ENCODE peak calls at places on chromosome 9, in five cellular contexts. One of them, this sample, is unnamed.

GRCh38 chr9:121827251-121827967 is 176.0 kb downstream of the DAB2IP start:
- DNase-seq in HuH-7: no peak
- DNase-seq in choroid plexus epithelial cell: no peak
- DNase-seq in GM03348: no peak
- DNase-seq in kidney epithelial cell: no peak
- DNase-seq in this sample: no peak

GRCh38 chr9:89455356-89455824 is 42.5 kb downstream of the SEMA4D start:
- DNase-seq in HuH-7: no peak
- DNase-seq in GM03348: no peak
- DNase-seq in choroid plexus epithelial cell: no peak
- DNase-seq in kidney epithelial cell: no peak
- DNase-seq in this sample: no peak

GRCh38 chr9:113930384-113930783 is 54.3 kb downstream of the ZNF618 start:
- DNase-seq in choroid plexus epithelial cell: peak
- DNase-seq in HuH-7: no peak
- DNase-seq in kidney epithelial cell: no peak
- DNase-seq in GM03348: no peak
- DNase-seq in this sample: no peak

GRCh38 chr9:34451135-34451534 is 7.2 kb downstream of the FAM219A start:
- DNase-seq in choroid plexus epithelial cell: no peak
- DNase-seq in HuH-7: no peak
- DNase-seq in GM03348: no peak
- DNase-seq in kidney epithelial cell: no peak
- DNase-seq in this sample: no peak

GRCh38 chr9:36400332-36401178 is 486 bp upstream of the RNF38 start:
- DNase-seq in kidney epithelial cell: no peak
- DNase-seq in choroid plexus epithelial cell: peak
- DNase-seq in HuH-7: peak
- DNase-seq in GM03348: peak
- DNase-seq in this sample: peak

GRCh38 chr9:130451509-130452388 is 7.0 kb downstream of the ASS1 start:
- DNase-seq in kidney epithelial cell: peak
- DNase-seq in GM03348: peak
- DNase-seq in choroid plexus epithelial cell: peak
- DNase-seq in HuH-7: peak
- DNase-seq in this sample: peak

GRCh38 chr9:88781500-88782391 is 209.5 kb upstream of the S1PR3 start:
- DNase-seq in HuH-7: peak
- DNase-seq in kidney epithelial cell: no peak
- DNase-seq in choroid plexus epithelial cell: peak
- DNase-seq in GM03348: no peak
- DNase-seq in this sample: no peak

GRCh38 chr9:109310486-109310901 is 10.4 kb downstream of the EPB41L4B start:
- DNase-seq in GM03348: peak
- DNase-seq in kidney epithelial cell: no peak
- DNase-seq in HuH-7: no peak
- DNase-seq in choroid plexus epithelial cell: no peak
- DNase-seq in this sample: peak

GRCh38 chr9:68760674-68761003 is 55.6 kb downstream of the PIP5K1B start:
- DNase-seq in HuH-7: no peak
- DNase-seq in GM03348: no peak
- DNase-seq in choroid plexus epithelial cell: no peak
- DNase-seq in kidney epithelial cell: no peak
- DNase-seq in this sample: no peak

GRCh38 chr9:19948021-19948420 is 159.2 kb upstream of the SLC24A2 start:
- DNase-seq in kidney epithelial cell: no peak
- DNase-seq in choroid plexus epithelial cell: no peak
- DNase-seq in HuH-7: no peak
- DNase-seq in GM03348: no peak
- DNase-seq in this sample: no peak

GRCh38 chr9:90774682-90775081 is 26.9 kb upstream of the SYK start:
- DNase-seq in kidney epithelial cell: no peak
- DNase-seq in choroid plexus epithelial cell: no peak
- DNase-seq in HuH-7: no peak
- DNase-seq in GM03348: no peak
- DNase-seq in this sample: no peak

GRCh38 chr9:6029581-6029980 is 14.2 kb upstream of the RANBP6 start:
- DNase-seq in kidney epithelial cell: no peak
- DNase-seq in HuH-7: no peak
- DNase-seq in GM03348: no peak
- DNase-seq in choroid plexus epithelial cell: no peak
- DNase-seq in this sample: no peak

GRCh38 chr9:132669636-132670358 is at the start of gene DDX31:
- DNase-seq in GM03348: peak
- DNase-seq in HuH-7: peak
- DNase-seq in kidney epithelial cell: no peak
- DNase-seq in choroid plexus epithelial cell: peak
- DNase-seq in this sample: peak

GRCh38 chr9:94650924-94651323 is 11.6 kb upstream of the FBP1 start:
- DNase-seq in HuH-7: no peak
- DNase-seq in kidney epithelial cell: no peak
- DNase-seq in choroid plexus epithelial cell: no peak
- DNase-seq in GM03348: no peak
- DNase-seq in this sample: no peak

GRCh38 chr9:133151041-133151440 is 12.7 kb downstream of the GBGT1 start:
- DNase-seq in choroid plexus epithelial cell: no peak
- DNase-seq in kidney epithelial cell: no peak
- DNase-seq in HuH-7: no peak
- DNase-seq in GM03348: no peak
- DNase-seq in this sample: no peak

GRCh38 chr9:126985870-126986498 is 71.4 kb downstream of the RALGPS1 start:
- DNase-seq in choroid plexus epithelial cell: peak
- DNase-seq in GM03348: peak
- DNase-seq in kidney epithelial cell: peak
- DNase-seq in HuH-7: no peak
- DNase-seq in this sample: peak

GRCh38 chr9:114167591-114168091 is 12.3 kb downstream of the COL27A1 start:
- DNase-seq in kidney epithelial cell: no peak
- DNase-seq in HuH-7: no peak
- DNase-seq in choroid plexus epithelial cell: no peak
- DNase-seq in GM03348: no peak
- DNase-seq in this sample: no peak

GRCh38 chr9:5549671-5550650 is 39.6 kb downstream of the PDCD1LG2 start:
- DNase-seq in kidney epithelial cell: no peak
- DNase-seq in choroid plexus epithelial cell: peak
- DNase-seq in HuH-7: no peak
- DNase-seq in GM03348: peak
- DNase-seq in this sample: peak

GRCh38 chr9:95082401-95083084 is 235.0 kb downstream of the FANCC start:
- DNase-seq in choroid plexus epithelial cell: no peak
- DNase-seq in kidney epithelial cell: no peak
- DNase-seq in HuH-7: no peak
- DNase-seq in GM03348: no peak
- DNase-seq in this sample: no peak

GRCh38 chr9:9920425-9920824 is 692.4 kb downstream of the PTPRD start:
- DNase-seq in GM03348: no peak
- DNase-seq in choroid plexus epithelial cell: peak
- DNase-seq in HuH-7: no peak
- DNase-seq in kidney epithelial cell: no peak
- DNase-seq in this sample: no peak

GRCh38 chr9:78273761-78274160 is 23.2 kb upstream of the PSAT1 start:
- DNase-seq in HuH-7: no peak
- DNase-seq in choroid plexus epithelial cell: peak
- DNase-seq in kidney epithelial cell: no peak
- DNase-seq in GM03348: no peak
- DNase-seq in this sample: no peak

GRCh38 chr9:129285382-129285781 is 107.3 kb upstream of the IER5L start:
- DNase-seq in HuH-7: no peak
- DNase-seq in kidney epithelial cell: no peak
- DNase-seq in GM03348: no peak
- DNase-seq in choroid plexus epithelial cell: no peak
- DNase-seq in this sample: no peak

GRCh38 chr9:121837113-121838010 is 185.9 kb downstream of the DAB2IP start:
- DNase-seq in GM03348: no peak
- DNase-seq in HuH-7: no peak
- DNase-seq in kidney epithelial cell: no peak
- DNase-seq in choroid plexus epithelial cell: peak
- DNase-seq in this sample: no peak

GRCh38 chr9:126399251-126399650 is 72.6 kb downstream of the MVB12B start:
- DNase-seq in choroid plexus epithelial cell: no peak
- DNase-seq in GM03348: peak
- DNase-seq in HuH-7: no peak
- DNase-seq in kidney epithelial cell: no peak
- DNase-seq in this sample: peak

GRCh38 chr9:96769989-96770388 is 7.9 kb downstream of the ZNF510 start:
- DNase-seq in HuH-7: no peak
- DNase-seq in choroid plexus epithelial cell: no peak
- DNase-seq in GM03348: no peak
- DNase-seq in kidney epithelial cell: no peak
- DNase-seq in this sample: no peak

GRCh38 chr9:26863074-26863473 is 29.5 kb downstream of the CAAP1 start:
- DNase-seq in GM03348: peak
- DNase-seq in kidney epithelial cell: no peak
- DNase-seq in choroid plexus epithelial cell: peak
- DNase-seq in HuH-7: no peak
- DNase-seq in this sample: no peak

GRCh38 chr9:135811796-135812195 is 95.5 kb downstream of the CAMSAP1 start:
- DNase-seq in GM03348: no peak
- DNase-seq in kidney epithelial cell: no peak
- DNase-seq in HuH-7: no peak
- DNase-seq in choroid plexus epithelial cell: peak
- DNase-seq in this sample: no peak

GRCh38 chr9:128568470-128569083 is 16.2 kb downstream of the SPTAN1 start:
- DNase-seq in HuH-7: no peak
- DNase-seq in kidney epithelial cell: no peak
- DNase-seq in choroid plexus epithelial cell: peak
- DNase-seq in GM03348: no peak
- DNase-seq in this sample: no peak

GRCh38 chr9:94005272-94005901 is 50.2 kb upstream of the BARX1 start:
- DNase-seq in choroid plexus epithelial cell: peak
- DNase-seq in HuH-7: no peak
- DNase-seq in GM03348: no peak
- DNase-seq in kidney epithelial cell: no peak
- DNase-seq in this sample: peak

GRCh38 chr9:76403352-76403751 is 9.1 kb upstream of the RFK start:
- DNase-seq in GM03348: peak
- DNase-seq in choroid plexus epithelial cell: peak
- DNase-seq in kidney epithelial cell: peak
- DNase-seq in HuH-7: no peak
- DNase-seq in this sample: peak

This sample was measured in MG63.